ENCODE peak calls at places on chromosomes 2 and 18, in four cellular contexts. One of them, this sample, is unnamed.

GRCh38 chr2:27890146-27891062 is at the start of the genes BABAM2 and RBKS:
- DNase-seq in K562: peak; percentile 97
- DNase-seq in H1: peak; percentile 50
- DNase-seq in GM12878: peak; percentile 58
- DNase-seq in this sample: peak; percentile 66

GRCh38 chr2:231573096-231573495 is 19.6 kb upstream of the TEX44 start:
- DNase-seq in GM12878: no peak
- DNase-seq in H1: no peak
- DNase-seq in K562: no peak
- DNase-seq in this sample: no peak

GRCh38 chr2:72993147-72993546 is 75.8 kb downstream of the EMX1 start:
- DNase-seq in H1: no peak
- DNase-seq in K562: peak; percentile 86
- DNase-seq in GM12878: peak; percentile 3
- DNase-seq in this sample: peak; percentile 22

GRCh38 chr2:9364791-9365497 is 58.4 kb downstream of the ITGB1BP1 start:
- DNase-seq in K562: no peak
- DNase-seq in GM12878: no peak
- DNase-seq in H1: no peak
- DNase-seq in this sample: no peak

GRCh38 chr2:233384017-233384416 is 29.7 kb downstream of the DGKD start:
- DNase-seq in H1: no peak
- DNase-seq in GM12878: no peak
- DNase-seq in K562: peak; percentile 61
- DNase-seq in this sample: no peak

GRCh38 chr2:9206991-9207640 is 504 bp downstream of the ASAP2 start:
- DNase-seq in GM12878: no peak
- DNase-seq in K562: no peak
- DNase-seq in H1: no peak
- DNase-seq in this sample: no peak

GRCh38 chr2:43057026-43057741 is 169.2 kb downstream of the ZFP36L2 start:
- DNase-seq in K562: no peak
- DNase-seq in GM12878: no peak
- DNase-seq in H1: no peak
- DNase-seq in this sample: no peak

GRCh38 chr2:54520687-54521086 is 64.6 kb downstream of the SPTBN1 start:
- DNase-seq in GM12878: no peak
- DNase-seq in H1: no peak
- DNase-seq in K562: no peak
- DNase-seq in this sample: no peak

GRCh38 chr2:229257980-229258379 is 13.1 kb downstream of the PID1 start:
- DNase-seq in GM12878: no peak
- DNase-seq in K562: no peak
- DNase-seq in H1: no peak
- DNase-seq in this sample: no peak

GRCh38 chr2:201129044-201129505 is 13.1 kb downstream of the CFLAR start:
- DNase-seq in K562: no peak
- DNase-seq in GM12878: no peak
- DNase-seq in H1: no peak
- DNase-seq in this sample: no peak

GRCh38 chr2:47172156-47172921 is 17.2 kb upstream of the STPG4 start:
- DNase-seq in H1: no peak
- DNase-seq in K562: no peak
- DNase-seq in GM12878: no peak
- DNase-seq in this sample: no peak

GRCh38 chr2:212227755-212228154 is 310.8 kb downstream of the ERBB4 start:
- DNase-seq in H1: no peak
- DNase-seq in K562: no peak
- DNase-seq in GM12878: no peak
- DNase-seq in this sample: peak; percentile 52

GRCh38 chr2:241950878-241951331 is 81.4 kb downstream of the RTP5 start:
- DNase-seq in H1: peak; percentile 70
- DNase-seq in GM12878: no peak
- DNase-seq in K562: peak; percentile 74
- DNase-seq in this sample: peak; percentile 31

GRCh38 chr18:75350440-75350839 is 77.1 kb downstream of the SMIM21 start:
- DNase-seq in K562: no peak
- DNase-seq in GM12878: no peak
- DNase-seq in H1: peak; percentile 46
- DNase-seq in this sample: no peak

GRCh38 chr2:9136997-9137819 is 69.4 kb upstream of the ASAP2 start:
- DNase-seq in GM12878: no peak
- DNase-seq in K562: no peak
- DNase-seq in H1: no peak
- DNase-seq in this sample: no peak

GRCh38 chr2:63862802-63863201 is 21.1 kb downstream of the UGP2 start:
- DNase-seq in H1: no peak
- DNase-seq in K562: no peak
- DNase-seq in GM12878: no peak
- DNase-seq in this sample: peak; percentile 70

GRCh38 chr2:187774551-187775071 is 220.4 kb upstream of the TFPI start:
- DNase-seq in K562: no peak
- DNase-seq in H1: no peak
- DNase-seq in GM12878: no peak
- DNase-seq in this sample: no peak

GRCh38 chr18:63154350-63155152 is 165.0 kb downstream of the BCL2 start:
- DNase-seq in GM12878: no peak
- DNase-seq in K562: no peak
- DNase-seq in H1: no peak
- DNase-seq in this sample: no peak

GRCh38 chr2:10172033-10172865 is 49.7 kb downstream of the RRM2 start:
- DNase-seq in K562: no peak
- DNase-seq in H1: no peak
- DNase-seq in GM12878: no peak
- DNase-seq in this sample: no peak

GRCh38 chr18:50008306-50008705 is 186.6 kb downstream of the MYO5B start:
- DNase-seq in H1: no peak
- DNase-seq in K562: no peak
- DNase-seq in GM12878: no peak
- DNase-seq in this sample: no peak

GRCh38 chr2:181430406-181431199 is 26.6 kb upstream of the ITGA4 start:
- DNase-seq in H1: no peak
- DNase-seq in K562: no peak
- DNase-seq in GM12878: no peak
- DNase-seq in this sample: no peak

GRCh38 chr2:23662941-23663729 is 263.8 kb downstream of the ATAD2B start:
- DNase-seq in GM12878: no peak
- DNase-seq in H1: no peak
- DNase-seq in K562: no peak
- DNase-seq in this sample: no peak

GRCh38 chr2:177298191-177298590 is 33.7 kb upstream of the NFE2L2 start:
- DNase-seq in GM12878: no peak
- DNase-seq in H1: no peak
- DNase-seq in K562: no peak
- DNase-seq in this sample: no peak

DNA sequence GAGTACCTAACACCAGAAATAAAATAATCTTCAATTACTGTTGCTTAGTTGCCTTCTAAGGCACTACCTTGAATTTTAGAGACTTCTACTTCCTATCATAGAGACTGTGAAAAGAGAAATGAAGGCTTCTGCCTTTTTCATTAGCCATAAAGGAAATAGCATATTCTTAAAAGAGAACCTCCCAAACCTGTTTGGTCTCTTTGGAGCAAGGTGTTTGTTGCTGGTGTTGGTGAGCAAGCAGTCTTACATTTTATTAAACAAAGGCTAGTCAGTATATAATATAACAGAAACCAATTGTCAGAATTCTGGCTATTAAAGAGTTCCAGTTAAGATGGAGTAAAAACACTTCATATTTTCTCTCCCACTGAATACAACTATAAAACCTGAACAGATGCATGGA is 116.4 kb downstream of the TAF4B start:
- DNase-seq in GM12878: no peak
- DNase-seq in K562: no peak
- DNase-seq in H1: no peak
- DNase-seq in this sample: no peak
- TF ChIP-seq EGR1 in GM12878: no peak
- TF ChIP-seq EGR1 in K562: no peak
- TF ChIP-seq EGR1 in H1: no peak
- TF ChIP-seq EGR1 in this sample: no peak

GRCh38 chr2:113225505-113226259 is 51.9 kb downstream of the PSD4 start:
- DNase-seq in GM12878: no peak
- DNase-seq in K562: no peak
- DNase-seq in H1: no peak
- DNase-seq in this sample: no peak
- TF ChIP-seq EGR1 in GM12878: no peak
- TF ChIP-seq EGR1 in K562: no peak
- TF ChIP-seq EGR1 in H1: no peak
- TF ChIP-seq EGR1 in this sample: no peak

GRCh38 chr2:216013080-216013909 is at the start of gene MREG:
- DNase-seq in GM12878: no peak
- DNase-seq in K562: peak; percentile 81
- DNase-seq in H1: peak; percentile 62
- DNase-seq in this sample: peak; percentile 57

GRCh38 chr2:216014006-216014405 is 655 bp upstream of the MREG start:
- DNase-seq in K562: no peak
- DNase-seq in GM12878: no peak
- DNase-seq in H1: no peak
- DNase-seq in this sample: no peak

GRCh38 chr2:216011320-216011849 is 2.0 kb downstream of the MREG start:
- DNase-seq in GM12878: no peak
- DNase-seq in K562: no peak
- DNase-seq in H1: no peak
- DNase-seq in this sample: no peak

GRCh38 chr2:216012830-216013079 is 596 bp downstream of the MREG start:
- DNase-seq in H1: no peak
- DNase-seq in GM12878: no peak
- DNase-seq in K562: no peak
- DNase-seq in this sample: no peak

GRCh38 chr2:216012133-216012829 is 1.1 kb downstream of the MREG start:
- DNase-seq in GM12878: no peak
- DNase-seq in H1: no peak
- DNase-seq in K562: no peak
- DNase-seq in this sample: no peak
- TF ChIP-seq EGR1 in GM12878: no peak
- TF ChIP-seq EGR1 in H1: no peak
- TF ChIP-seq EGR1 in K562: no peak
- TF ChIP-seq EGR1 in this sample: no peak

GRCh38 chr2:138335036-138335435 is 166.5 kb upstream of the SPOPL start:
- DNase-seq in K562: no peak
- DNase-seq in H1: no peak
- DNase-seq in GM12878: no peak
- DNase-seq in this sample: no peak
- TF ChIP-seq EGR1 in K562: no peak
- TF ChIP-seq EGR1 in H1: no peak
- TF ChIP-seq EGR1 in GM12878: no peak
- TF ChIP-seq EGR1 in this sample: no peak

GRCh38 chr2:85935746-85936208 is 47.0 kb upstream of the ST3GAL5 start:
- DNase-seq in H1: peak; percentile 25
- DNase-seq in GM12878: no peak
- DNase-seq in K562: no peak
- DNase-seq in this sample: peak; percentile 81
- TF ChIP-seq EGR1 in H1: no peak
- TF ChIP-seq EGR1 in GM12878: no peak
- TF ChIP-seq EGR1 in K562: peak; percentile 32
- TF ChIP-seq EGR1 in this sample: peak; percentile 42

DNA sequence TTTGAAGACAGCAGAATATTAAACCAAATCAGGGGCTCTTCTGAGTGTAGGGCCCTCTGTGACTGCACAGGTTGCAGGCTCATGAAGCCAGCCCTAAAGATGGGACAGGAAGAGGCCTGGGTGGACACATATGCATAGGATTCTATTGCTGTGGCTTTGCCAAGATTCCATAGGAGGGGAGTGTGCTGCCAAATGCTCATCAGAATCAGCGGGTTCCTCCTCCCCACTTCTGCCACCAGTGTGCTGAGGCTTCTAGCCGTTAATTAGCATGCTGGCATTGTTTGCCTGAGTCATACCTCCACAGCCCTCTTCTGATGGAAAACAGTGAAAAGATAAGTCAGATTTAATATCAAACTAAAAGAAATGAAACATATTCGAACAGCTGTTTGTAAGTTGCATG is 103.9 kb upstream of the TMEFF2 start:
- DNase-seq in K562: no peak
- DNase-seq in H1: peak; percentile 17
- DNase-seq in GM12878: no peak
- DNase-seq in this sample: no peak
- TF ChIP-seq EGR1 in K562: no peak
- TF ChIP-seq EGR1 in H1: no peak
- TF ChIP-seq EGR1 in GM12878: no peak
- TF ChIP-seq EGR1 in this sample: no peak

DNA sequence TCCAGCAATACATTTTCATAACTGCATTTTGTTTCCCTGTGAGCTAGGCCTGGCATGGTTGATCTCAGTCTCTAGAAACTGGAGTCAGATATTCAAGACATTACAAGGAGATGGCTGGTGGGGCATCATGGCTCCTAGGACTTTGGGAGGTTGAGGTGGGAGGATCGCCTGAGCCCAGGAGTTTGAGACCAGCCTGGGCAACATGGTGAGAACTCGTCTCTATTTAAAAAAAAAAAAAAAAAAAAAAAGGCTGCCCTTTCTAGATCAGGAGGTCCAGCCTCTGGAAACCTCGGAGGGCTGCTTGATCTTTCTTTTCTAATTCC is 362 bp upstream of the VAMP8 start:
- DNase-seq in H1: no peak
- DNase-seq in GM12878: no peak
- DNase-seq in K562: no peak
- DNase-seq in this sample: no peak
- TF ChIP-seq EGR1 in H1: no peak
- TF ChIP-seq EGR1 in GM12878: no peak
- TF ChIP-seq EGR1 in K562: no peak
- TF ChIP-seq EGR1 in this sample: no peak